ENCODE peak calls at places on chromosomes 6 and 20, in four cellular contexts. W is choroid plexus epithelial cell, F is fibroblast of lung, E is fibroblast of mammary gland. T is an unnamed sample.

GRCh38 chr6:40097590-40097989 is 163.3 kb upstream of the MOCS1 start:
- DNase-seq in W (no peak), F (no peak), E (no peak), T (no peak)

GRCh38 chr20:1702288-1702687 is 44.7 kb upstream of the SIRPG start:
- DNase-seq in F (peak), W (peak), E (no peak), T (no peak)

GRCh38 chr6:34484899-34485298 is 19.0 kb downstream of the PACSIN1 start:
- DNase-seq in W (no peak), E (no peak), F (no peak), T (no peak)

GRCh38 chr6:16199792-16200191 is 38.6 kb upstream of the GMPR start:
- DNase-seq in E (no peak), W (no peak), F (no peak), T (peak)

GRCh38 chr6:40954446-40955180 is 84.4 kb downstream of the UNC5CL start:
- DNase-seq in E (no peak), F (no peak), W (no peak), T (no peak)

GRCh38 chr20:19697415-19697814 is 60.6 kb upstream of the RIN2 start:
- DNase-seq in W (no peak), E (no peak), F (no peak), T (no peak)

GRCh38 chr6:49001856-49002255 is 461.2 kb downstream of the MMUT start:
- DNase-seq in F (peak), W (peak), E (peak), T (peak)

GRCh38 chr6:13873288-13874190 is 51.2 kb upstream of the RNF182 start:
- DNase-seq in W (peak), E (peak), F (no peak), T (no peak)

GRCh38 chr6:34154668-34155447 is 9.0 kb upstream of the GRM4 start:
- DNase-seq in F (peak), E (peak), W (peak), T (peak)

GRCh38 chr6:80622641-80623040 is 516.2 kb downstream of the BCKDHB start:
- DNase-seq in W (no peak), E (no peak), F (no peak), T (no peak)

GRCh38 chr6:42166444-42167141 is 6.6 kb upstream of the GUCA1A start:
- DNase-seq in W (peak), E (peak), F (peak), T (peak)

GRCh38 chr20:47099749-47100515 is 205.3 kb downstream of the EYA2 start:
- DNase-seq in F (no peak), E (peak), W (peak), T (no peak)

GRCh38 chr20:5735845-5736530 is 14.2 kb upstream of the SHLD1 start:
- DNase-seq in F (no peak), W (no peak), E (no peak), T (peak)

GRCh38 chr20:53291548-53291947 is 302.1 kb downstream of the ZNF217 start:
- DNase-seq in E (no peak), W (no peak), F (no peak), T (no peak)
- TF ChIP-seq CTCF in E (peak), W (peak), F (peak), T (no peak)

GRCh38 chr6:84625510-84625909 is 138.9 kb downstream of the TBX18 start:
- DNase-seq in W (peak), E (no peak), F (peak), T (no peak)
- H3K4me3 ChIP-seq in W (no peak), E (no peak), F (no peak), T (no peak)

DNA sequence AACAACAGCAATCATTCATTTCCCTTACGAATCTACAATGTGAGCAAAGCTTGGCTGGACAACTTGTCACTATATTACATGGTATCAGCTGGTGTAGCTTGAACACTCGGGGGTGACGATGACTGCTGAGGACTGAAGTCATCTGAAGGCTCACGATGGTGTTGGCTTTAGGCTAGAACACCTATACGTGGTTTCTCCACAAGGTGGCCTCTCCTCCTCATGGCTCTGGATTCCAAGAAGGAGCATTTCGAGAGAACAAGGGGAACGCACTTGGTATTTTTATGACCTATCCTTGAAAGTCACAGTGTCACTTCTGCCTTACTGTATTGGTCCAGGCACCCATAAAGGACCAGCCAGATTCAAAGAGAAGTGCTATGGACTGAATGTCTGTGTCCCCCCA is 37.5 kb upstream of the ADGRF1 start:
- DNase-seq in E (no peak), F (no peak), W (no peak), T (no peak)
- TF ChIP-seq CTCF in E (peak), F (peak), W (peak), T (no peak)

GRCh38 chr6:139944131-139944530 is 569.7 kb upstream of the CITED2 start:
- DNase-seq in E (no peak), F (no peak), W (no peak), T (no peak)
- H3K4me3 ChIP-seq in E (no peak), F (no peak), W (no peak), T (no peak)

DNA sequence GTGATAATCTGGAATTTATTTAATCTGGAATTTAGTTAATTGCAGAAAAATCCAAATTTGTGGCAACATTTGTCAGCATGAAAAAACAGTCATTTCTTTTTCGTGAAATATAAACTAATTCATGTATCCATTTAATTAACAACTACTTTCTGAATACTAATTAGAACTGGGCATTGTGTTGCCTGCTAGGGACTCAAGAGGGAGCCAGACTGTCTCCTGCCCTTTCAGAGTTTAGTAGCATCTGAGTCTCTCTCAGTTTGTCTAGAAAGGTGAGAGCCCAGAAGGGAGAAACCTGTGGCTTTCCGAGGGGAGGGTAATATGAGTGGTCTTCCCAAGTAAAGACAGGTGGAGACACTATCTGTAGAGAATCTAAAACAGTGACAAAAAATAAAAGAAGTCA is 210.9 kb upstream of the HDDC2 start:
- DNase-seq in W (peak), E (no peak), F (no peak), T (no peak)
- TF ChIP-seq CTCF in W (peak), E (peak), F (peak), T (peak)

GRCh38 chr20:49316704-49317103 is 38.8 kb upstream of the ZNFX1 start:
- DNase-seq in W (no peak), F (no peak), E (no peak), T (no peak)

GRCh38 chr20:49318091-49318429 is 40.2 kb upstream of the ZNFX1 start:
- DNase-seq in F (no peak), E (no peak), W (no peak), T (no peak)

GRCh38 chr20:49318430-49319203 is 40.8 kb upstream of the ZNFX1 start:
- DNase-seq in E (no peak), W (no peak), F (no peak), T (no peak)

GRCh38 chr20:49320460-49320859 is 42.6 kb upstream of the ZNFX1 start:
- DNase-seq in E (peak), F (peak), W (peak), T (no peak)

DNA sequence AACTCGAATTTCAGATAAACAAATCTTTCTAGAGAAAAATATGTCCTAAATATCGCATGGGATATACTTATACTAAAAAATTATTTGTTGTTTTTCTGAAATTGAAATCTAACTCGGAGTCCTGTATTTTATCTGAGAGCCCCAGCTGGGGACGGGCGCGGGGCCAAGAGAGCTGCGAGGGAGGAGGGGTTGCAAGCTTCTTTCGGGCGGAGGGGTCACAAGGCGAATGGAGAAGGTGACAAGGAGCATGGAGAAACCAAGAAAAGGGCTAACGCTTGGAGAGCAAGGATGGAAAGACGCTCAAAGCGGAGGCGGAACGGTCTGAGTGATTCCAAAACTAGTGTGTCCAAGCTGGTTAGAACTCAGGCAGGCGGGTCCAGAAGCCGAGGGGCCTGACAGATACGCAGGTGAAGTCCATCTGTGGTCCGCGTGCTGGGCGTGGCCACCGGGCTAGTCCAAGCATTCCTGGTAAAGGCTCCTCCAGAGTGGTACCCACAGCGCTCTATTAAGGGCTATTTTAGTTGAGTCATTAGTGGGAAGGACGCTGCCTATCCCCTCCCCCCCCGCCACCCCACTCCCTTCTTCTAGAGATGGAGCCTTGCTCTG is 41.5 kb upstream of the ZNFX1 start:
- DNase-seq in F (no peak), E (no peak), W (no peak), T (no peak)
- H3K4me3 ChIP-seq in F (no peak), E (no peak), W (no peak), T (no peak)